ENCODE peak calls at places on chromosome 1, in ten cellular contexts. N is H1, R is testis, C is uterus, M is gastrocnemius medialis, D is upper lobe of left lung, T is prostate gland, S is right lobe of liver, J is stomach, P is A549. U is an unnamed sample.

GRCh38 chr1:27132624-27133023 is 22.3 kb downstream of the SLC9A1 start:
- DNase-seq in N (no peak), R (no peak), C (no peak), M (peak), D (no peak), T (no peak), S (no peak), J (peak), P (no peak), U (no peak)

GRCh38 chr1:22687191-22687590 is 23.4 kb upstream of the EPHB2 start:
- DNase-seq in N (no peak), R (no peak), C (no peak), M (no peak), D (no peak), T (no peak), S (no peak), J (no peak), P (no peak), U (no peak)

GRCh38 chr1:154418062-154418897 is 13.1 kb downstream of the IL6R start:
- DNase-seq in N (no peak), R (no peak), C (peak), M (peak), D (peak), T (peak), S (peak), J (peak), P (peak), U (no peak)

GRCh38 chr1:181394766-181395165 is 88.6 kb upstream of the CACNA1E start:
- DNase-seq in N (no peak), R (no peak), C (no peak), M (no peak), D (no peak), T (no peak), S (no peak), J (no peak), P (no peak), U (no peak)

GRCh38 chr1:95084317-95085176 is 11.8 kb upstream of the ALG14 start:
- DNase-seq in N (peak), R (no peak), C (peak), M (peak), D (no peak), T (no peak), S (no peak), J (no peak), P (peak), U (no peak)

GRCh38 chr1:54305906-54306514 is 100.2 kb downstream of the SSBP3 start:
- DNase-seq in N (no peak), R (no peak), C (no peak), M (peak), D (no peak), T (no peak), S (no peak), J (no peak), P (no peak), U (no peak)

GRCh38 chr1:232981161-232981560 is 30.8 kb downstream of the NTPCR start:
- DNase-seq in N (no peak), R (no peak), C (no peak), M (no peak), D (no peak), T (no peak), S (no peak), J (no peak), P (no peak), U (no peak)

GRCh38 chr1:77757616-77758015 is 2.0 kb downstream of the USP33 start:
- DNase-seq in N (no peak), R (no peak), C (no peak), M (no peak), D (no peak), T (no peak), S (no peak), J (no peak), P (no peak), U (no peak)

GRCh38 chr1:53148123-53148522 is 5.7 kb upstream of the SLC1A7 start:
- DNase-seq in N (no peak), R (no peak), C (no peak), M (no peak), D (no peak), T (no peak), S (no peak), J (no peak), P (no peak), U (no peak)

GRCh38 chr1:64268653-64269557 is 65.5 kb downstream of the UBE2U start:
- DNase-seq in N (peak), R (peak), C (peak), M (peak), D (peak), T (peak), S (no peak), J (peak), P (peak), U (no peak)

GRCh38 chr1:71031426-71031825 is 16.2 kb downstream of the PTGER3 start:
- DNase-seq in N (no peak), R (no peak), C (peak), M (no peak), D (no peak), T (no peak), S (no peak), J (no peak), P (no peak), U (no peak)

GRCh38 chr1:203379831-203380230 is 28.9 kb upstream of the FMOD start:
- DNase-seq in N (no peak), R (no peak), C (peak), M (no peak), D (no peak), T (peak), S (no peak), J (no peak), P (no peak), U (no peak)

GRCh38 chr1:9792156-9793042 is 31.4 kb downstream of the CLSTN1 start:
- DNase-seq in N (peak), R (no peak), C (no peak), M (peak), D (no peak), T (no peak), S (no peak), J (no peak), P (no peak), U (no peak)

GRCh38 chr1:245742891-245743290 is 588.1 kb downstream of the KIF26B start:
- DNase-seq in N (no peak), R (no peak), C (no peak), M (no peak), D (no peak), T (no peak), S (no peak), J (no peak), P (no peak), U (no peak)

GRCh38 chr1:153610334-153611023 is 2.5 kb downstream of the S100A16 start:
- DNase-seq in N (no peak), R (no peak), C (no peak), M (no peak), D (no peak), T (no peak), S (no peak), J (no peak), P (no peak), U (no peak)

GRCh38 chr1:203201516-203202205 is 15.2 kb upstream of the CHI3L1 start:
- DNase-seq in N (no peak), R (no peak), C (no peak), M (peak), D (no peak), T (no peak), S (no peak), J (peak), P (no peak), U (no peak)

GRCh38 chr1:52192436-52192835 is 50.5 kb downstream of the ZFYVE9 start:
- DNase-seq in N (no peak), R (no peak), C (no peak), M (no peak), D (no peak), T (no peak), S (no peak), J (no peak), P (no peak), U (no peak)

GRCh38 chr1:11541236-11541635 is 62.3 kb downstream of the DISP3 start:
- DNase-seq in N (no peak), R (no peak), C (no peak), M (no peak), D (no peak), T (no peak), S (no peak), J (no peak), P (no peak), U (no peak)

GRCh38 chr1:59526240-59526639 is 229.3 kb downstream of the FGGY start:
- DNase-seq in N (no peak), R (no peak), C (no peak), M (no peak), D (no peak), T (no peak), S (no peak), J (no peak), P (no peak), U (no peak)

GRCh38 chr1:64171797-64172281 is 31.6 kb upstream of the UBE2U start:
- DNase-seq in N (no peak), R (no peak), C (no peak), M (no peak), D (no peak), T (peak), S (no peak), J (no peak), P (peak), U (no peak)

GRCh38 chr1:174872615-174873058 is 127.1 kb upstream of the CACYBP start:
- DNase-seq in N (no peak), R (no peak), C (no peak), M (no peak), D (no peak), T (no peak), S (no peak), J (no peak), P (no peak), U (no peak)

GRCh38 chr1:201719812-201720521 is 109.0 kb upstream of the IPO9 start:
- DNase-seq in N (no peak), R (peak), C (peak), M (peak), D (no peak), T (no peak), S (no peak), J (no peak), P (no peak), U (peak)

GRCh38 chr1:210246447-210246846 is 13.9 kb downstream of the SERTAD4 start:
- DNase-seq in N (no peak), R (no peak), C (no peak), M (no peak), D (no peak), T (no peak), S (no peak), J (no peak), P (no peak), U (no peak)

GRCh38 chr1:12435639-12436344 is 182.2 kb downstream of the DHRS3 start:
- DNase-seq in N (no peak), R (no peak), C (no peak), M (no peak), D (no peak), T (no peak), S (no peak), J (no peak), P (no peak), U (no peak)

GRCh38 chr1:81432654-81433109 is 368.1 kb upstream of the ADGRL2 start:
- DNase-seq in N (no peak), R (no peak), C (no peak), M (no peak), D (peak), T (no peak), S (no peak), J (no peak), P (no peak), U (no peak)

GRCh38 chr1:245874942-245875580 is 632.0 kb downstream of the SMYD3 start:
- DNase-seq in N (no peak), R (peak), C (peak), M (no peak), D (peak), T (peak), S (peak), J (peak), P (no peak), U (peak)

GRCh38 chr1:54499097-54500029 is 48.7 kb upstream of the ACOT11 start:
- DNase-seq in N (peak), R (peak), C (no peak), M (no peak), D (no peak), T (peak), S (no peak), J (no peak), P (peak), U (no peak)

GRCh38 chr1:171032822-171033702 is 57.6 kb upstream of the FMO3 start:
- DNase-seq in N (peak), R (no peak), C (no peak), M (no peak), D (no peak), T (no peak), S (no peak), J (no peak), P (no peak), U (no peak)

GRCh38 chr1:46183119-46183842 is 7.0 kb upstream of the P3R3URF start:
- DNase-seq in N (no peak), R (peak), C (peak), M (peak), D (peak), T (peak), S (peak), J (peak), P (peak), U (peak)

GRCh38 chr1:84772428-84772943 is 82.2 kb upstream of the SSX2IP start:
- DNase-seq in N (peak), R (peak), C (peak), M (peak), D (peak), T (peak), S (peak), J (peak), P (peak), U (peak)

GRCh38 chr1:24386241-24386640 is 27.3 kb downstream of the STPG1 start:
- DNase-seq in N (peak), R (no peak), C (no peak), M (no peak), D (peak), T (no peak), S (no peak), J (no peak), P (no peak), U (no peak)

GRCh38 chr1:26848499-26848898 is 14.4 kb upstream of the SFN start:
- DNase-seq in N (no peak), R (no peak), C (no peak), M (no peak), D (no peak), T (no peak), S (no peak), J (no peak), P (no peak), U (no peak)

GRCh38 chr1:30366199-30366598 is 357.2 kb downstream of the MATN1 start:
- DNase-seq in N (no peak), R (no peak), C (no peak), M (no peak), D (no peak), T (no peak), S (no peak), J (no peak), P (no peak), U (no peak)

GRCh38 chr1:30371179-30371788 is 352.1 kb downstream of the MATN1 start:
- DNase-seq in N (peak), R (no peak), C (no peak), M (no peak), D (no peak), T (no peak), S (no peak), J (no peak), P (no peak), U (peak)

GRCh38 chr1:30365596-30365995 is 357.8 kb downstream of the MATN1 start:
- DNase-seq in N (peak), R (no peak), C (no peak), M (no peak), D (no peak), T (no peak), S (no peak), J (no peak), P (no peak), U (no peak)

GRCh38 chr1:30366914-30367313 is 356.5 kb downstream of the MATN1 start:
- DNase-seq in N (peak), R (no peak), C (no peak), M (no peak), D (no peak), T (no peak), S (no peak), J (no peak), P (no peak), U (no peak)

DNA sequence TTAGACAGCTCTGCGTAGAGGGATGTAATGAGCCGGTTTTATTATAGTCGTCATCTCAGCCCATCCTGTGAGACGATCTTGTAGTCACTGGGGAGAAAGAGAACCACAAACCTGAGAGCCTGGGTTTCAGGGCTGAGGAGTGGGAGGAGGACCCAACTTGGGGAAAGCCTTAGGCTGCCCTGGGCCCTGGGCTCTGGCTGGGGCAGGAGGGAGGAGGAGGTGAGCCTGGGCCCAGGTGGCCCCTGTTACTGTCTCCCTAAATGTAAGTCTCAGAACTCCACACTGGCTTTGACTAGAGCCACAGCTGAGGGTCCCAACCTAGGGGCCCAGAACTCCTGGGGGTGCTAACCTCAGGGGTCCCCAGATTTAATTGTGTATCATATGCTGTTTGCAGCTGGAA is 354.5 kb downstream of the MATN1 start:
- DNase-seq in N (peak), R (no peak), C (no peak), M (no peak), D (no peak), T (no peak), S (no peak), J (no peak), P (no peak), U (peak)
- H3K4me3 ChIP-seq in N (no peak), R (no peak), C (no peak), M (no peak), D (no peak), T (no peak), S (no peak), J (no peak), P (no peak), U (no peak)

GRCh38 chr1:91404151-91405012 is at the start of gene HFM1:
- DNase-seq in N (peak), R (peak), C (peak), M (peak), D (peak), T (peak), S (peak), J (peak), P (peak), U (peak)
- TF ChIP-seq POLR2A in N (peak), R (no peak), C (peak), M (peak), D (no peak), T (no peak), S (no peak), J (no peak), P (peak), U (no peak)

GRCh38 chr1:172276120-172276818 is 144.2 kb upstream of the C1orf105 start:
- DNase-seq in N (no peak), R (no peak), C (no peak), M (no peak), D (no peak), T (no peak), S (no peak), J (no peak), P (no peak), U (no peak)
- H3K4me3 ChIP-seq in N (no peak), R (no peak), C (no peak), M (no peak), D (no peak), T (no peak), S (no peak), J (no peak), P (no peak), U (no peak)

DNA sequence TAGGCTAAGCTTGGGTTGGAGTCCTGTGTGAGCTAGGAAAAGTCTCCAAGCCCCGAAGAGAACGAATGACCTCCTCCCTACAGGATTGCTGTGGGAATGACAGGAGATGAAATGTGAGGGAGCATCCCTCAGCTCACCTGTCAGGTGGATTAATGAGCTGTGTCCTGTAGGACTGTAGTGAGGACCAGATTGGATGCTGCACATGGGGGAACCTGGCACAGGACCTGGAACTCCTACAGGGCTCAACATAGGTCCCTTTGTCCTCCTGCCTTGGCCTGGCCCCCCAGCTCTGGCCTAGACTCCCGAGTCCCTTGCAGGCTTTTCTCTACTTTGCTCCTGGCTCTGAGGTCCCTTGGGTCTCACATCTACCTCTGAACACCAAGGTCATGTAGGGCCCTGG is 155.7 kb downstream of the PTPRU start:
- DNase-seq in N (no peak), R (no peak), C (no peak), M (no peak), D (no peak), T (no peak), S (no peak), J (no peak), P (no peak), U (peak)
- TF ChIP-seq POLR2A in N (no peak), R (no peak), C (no peak), M (no peak), D (no peak), T (no peak), S (no peak), J (no peak), P (no peak), U (no peak)

DNA sequence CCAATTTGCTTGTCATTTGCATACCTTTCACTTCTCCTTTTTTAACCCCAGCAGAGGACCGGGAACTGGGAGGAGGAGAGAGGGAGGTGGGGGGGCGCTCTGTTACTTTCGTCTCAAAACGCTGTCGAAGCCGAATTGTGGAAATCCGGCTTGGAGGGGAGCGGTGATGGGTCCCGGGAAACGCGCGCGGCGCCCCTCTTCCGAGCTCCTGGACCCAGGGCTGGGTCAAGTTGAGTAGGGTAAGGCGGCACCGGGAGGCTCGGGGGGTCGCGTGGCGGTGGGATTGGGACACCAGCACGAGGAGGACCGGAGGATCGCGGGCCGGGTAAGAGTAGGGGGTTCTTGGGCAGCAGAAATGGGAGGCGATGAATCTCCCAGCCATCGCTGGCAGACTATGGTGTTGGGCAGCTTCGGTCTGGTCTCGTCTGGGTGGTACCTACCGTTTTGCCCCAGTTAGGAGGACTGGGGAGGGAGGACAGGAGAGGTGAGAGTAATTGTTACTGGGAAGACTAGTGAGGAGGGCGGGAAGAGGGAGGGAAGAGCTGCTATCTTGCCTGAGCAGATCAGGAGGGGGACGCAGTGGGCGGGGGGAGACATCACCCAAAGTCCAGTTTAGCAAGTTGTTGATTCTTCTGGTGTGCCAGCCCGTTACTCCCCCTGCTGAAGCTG is 1.4 kb downstream of the PROX1 start:
- DNase-seq in N (peak), R (no peak), C (no peak), M (no peak), D (no peak), T (no peak), S (peak), J (no peak), P (no peak), U (no peak)
- H3K4me3 ChIP-seq in N (peak), R (peak), C (peak), M (peak), D (peak), T (peak), S (peak), J (peak), P (peak), U (peak)

GRCh38 chr1:32241011-32241763 is 5.8 kb upstream of the FAM167B start:
- DNase-seq in N (peak), R (peak), C (peak), M (peak), D (peak), T (peak), S (peak), J (peak), P (peak), U (peak)

GRCh38 chr1:32242341-32242851 is 4.6 kb upstream of the FAM167B start:
- DNase-seq in N (no peak), R (peak), C (peak), M (no peak), D (no peak), T (no peak), S (no peak), J (no peak), P (no peak), U (no peak)

GRCh38 chr1:32239335-32239734 is 7.7 kb upstream of the FAM167B start:
- DNase-seq in N (no peak), R (peak), C (no peak), M (no peak), D (no peak), T (no peak), S (no peak), J (no peak), P (no peak), U (no peak)

GRCh38 chr1:32239790-32240139 is 7.3 kb upstream of the FAM167B start:
- DNase-seq in N (no peak), R (peak), C (no peak), M (no peak), D (no peak), T (no peak), S (no peak), J (no peak), P (no peak), U (no peak)

GRCh38 chr1:32240140-32240951 is 6.7 kb upstream of the FAM167B start:
- DNase-seq in N (peak), R (peak), C (peak), M (peak), D (peak), T (peak), S (peak), J (peak), P (peak), U (no peak)
- TF ChIP-seq POLR2A in N (peak), R (peak), C (peak), M (peak), D (no peak), T (peak), S (peak), J (no peak), P (peak), U (no peak)

U was measured in lower leg skin.